ENCODE peak calls at places on chromosomes 3 and 15, in six cellular contexts. K is PC-3, E is endothelial cell of umbilical vein, U is neural progenitor cell, C is GM23248, P is fibroblast of lung. V is an unnamed sample.

GRCh38 chr3:114119776-114120175 is 59.1 kb downstream of the DRD3 start:
- DNase-seq in E (peak), U (no peak), K (no peak), P (no peak), C (no peak), V (no peak)

GRCh38 chr3:195909294-195909644 is 918 bp upstream of the TNK2 start:
- DNase-seq in K (peak), C (peak), P (no peak), E (peak), U (peak), V (no peak)

GRCh38 chr3:118740722-118741290 is 293.8 kb downstream of the IGSF11 start:
- DNase-seq in E (no peak), P (no peak), U (no peak), C (no peak), K (no peak), V (no peak)

GRCh38 chr15:101107625-101108457 is 144.0 kb downstream of the CHSY1 start:
- DNase-seq in U (no peak), C (no peak), E (no peak), P (no peak), K (no peak), V (no peak)

GRCh38 chr3:42660898-42661297 is 7.4 kb downstream of the ZBTB47 start:
- DNase-seq in C (no peak), K (no peak), E (no peak), U (no peak), P (no peak), V (no peak)

GRCh38 chr3:133730993-133731392 is 15.2 kb upstream of the TF start:
- DNase-seq in E (no peak), P (no peak), U (no peak), C (no peak), K (no peak), V (no peak)

GRCh38 chr3:57065588-57065987 is 5.1 kb downstream of the SPATA12 start:
- DNase-seq in C (peak), P (no peak), U (no peak), K (peak), E (no peak), V (no peak)

GRCh38 chr3:32575451-32575850 is 4.8 kb upstream of the DYNC1LI1 start:
- DNase-seq in K (no peak), C (peak), E (no peak), P (peak), U (no peak), V (no peak)

GRCh38 chr3:64368163-64369025 is 143.1 kb upstream of the PRICKLE2 start:
- DNase-seq in U (no peak), E (no peak), C (no peak), P (no peak), K (no peak), V (no peak)

GRCh38 chr3:23895181-23895580 is 21.6 kb downstream of the NKIRAS1 start:
- DNase-seq in C (no peak), U (no peak), P (no peak), K (no peak), E (no peak), V (no peak)

GRCh38 chr3:33482126-33482525 is 41.9 kb upstream of the UBP1 start:
- DNase-seq in K (no peak), U (no peak), E (peak), C (peak), P (peak), V (no peak)

GRCh38 chr15:25375557-25375956 is 63.3 kb downstream of the UBE3A start:
- DNase-seq in K (no peak), C (no peak), U (no peak), P (peak), E (peak), V (no peak)

GRCh38 chr15:38671675-38672141 is 107.1 kb upstream of the RASGRP1 start:
- DNase-seq in U (no peak), E (no peak), P (no peak), K (no peak), C (peak), V (no peak)

GRCh38 chr15:37096878-37097568 is 3.3 kb downstream of the MEIS2 start:
- DNase-seq in C (peak), K (no peak), E (peak), U (peak), P (peak), V (no peak)

GRCh38 chr15:85886345-85886935 is 91.7 kb upstream of the KLHL25 start:
- DNase-seq in K (no peak), E (no peak), P (no peak), U (no peak), C (no peak), V (no peak)

GRCh38 chr15:69469467-69470191 is 17.0 kb downstream of the RPLP1 start:
- DNase-seq in P (no peak), K (no peak), E (no peak), C (peak), U (no peak), V (no peak)

GRCh38 chr3:15649831-15650230 is 48.3 kb downstream of the BTD start:
- DNase-seq in P (no peak), K (no peak), C (no peak), E (no peak), U (no peak), V (no peak)

GRCh38 chr3:104244680-104245079 is 1122.0 kb upstream of the ALCAM start:
- DNase-seq in C (no peak), U (no peak), P (no peak), K (no peak), E (no peak), V (no peak)

GRCh38 chr15:52493968-52494367 is 34.7 kb downstream of the MYO5A start:
- DNase-seq in K (peak), U (no peak), C (peak), E (peak), P (no peak), V (no peak)

GRCh38 chr3:186044973-186045372 is 63.9 kb downstream of the ETV5 start:
- DNase-seq in K (no peak), P (peak), E (peak), C (no peak), U (peak), V (no peak)

GRCh38 chr3:4950948-4951347 is 28.3 kb upstream of the BHLHE40 start:
- DNase-seq in C (no peak), K (peak), E (no peak), P (no peak), U (no peak), V (no peak)

GRCh38 chr15:93311620-93312019 is 222.6 kb upstream of the RGMA start:
- DNase-seq in P (no peak), E (no peak), C (no peak), K (no peak), U (no peak), V (no peak)

GRCh38 chr15:34987982-34988873 is at the start of gene ZNF770:
- DNase-seq in U (peak), E (peak), K (peak), P (peak), C (peak), V (peak)

GRCh38 chr15:70447927-70448698 is 315.2 kb downstream of the UACA start:
- DNase-seq in C (no peak), U (no peak), P (no peak), E (no peak), K (no peak), V (peak)

GRCh38 chr3:114212646-114213045 is 24.7 kb downstream of the ZNF80 start:
- DNase-seq in K (no peak), C (peak), P (no peak), E (no peak), U (no peak), V (no peak)

GRCh38 chr3:27737091-27737490 is 15.0 kb upstream of the EOMES start:
- DNase-seq in C (no peak), K (no peak), E (no peak), U (no peak), P (no peak), V (no peak)

GRCh38 chr15:88258021-88258641 is 1.6 kb upstream of the NTRK3 start:
- DNase-seq in K (no peak), P (no peak), E (no peak), C (peak), U (peak), V (no peak)

GRCh38 chr3:8205876-8206275 is 295.7 kb upstream of the LMCD1 start:
- DNase-seq in K (no peak), U (no peak), P (no peak), C (peak), E (no peak), V (no peak)

GRCh38 chr3:8201886-8202285 is 299.7 kb upstream of the LMCD1 start:
- DNase-seq in K (peak), P (peak), U (peak), C (peak), E (no peak), V (no peak)

GRCh38 chr3:8201011-8201410 is 300.6 kb upstream of the LMCD1 start:
- DNase-seq in K (no peak), P (no peak), U (no peak), C (no peak), E (no peak), V (no peak)

GRCh38 chr3:8210752-8211405 is 290.7 kb upstream of the LMCD1 start:
- DNase-seq in C (peak), K (peak), P (peak), E (no peak), U (no peak), V (no peak)

DNA sequence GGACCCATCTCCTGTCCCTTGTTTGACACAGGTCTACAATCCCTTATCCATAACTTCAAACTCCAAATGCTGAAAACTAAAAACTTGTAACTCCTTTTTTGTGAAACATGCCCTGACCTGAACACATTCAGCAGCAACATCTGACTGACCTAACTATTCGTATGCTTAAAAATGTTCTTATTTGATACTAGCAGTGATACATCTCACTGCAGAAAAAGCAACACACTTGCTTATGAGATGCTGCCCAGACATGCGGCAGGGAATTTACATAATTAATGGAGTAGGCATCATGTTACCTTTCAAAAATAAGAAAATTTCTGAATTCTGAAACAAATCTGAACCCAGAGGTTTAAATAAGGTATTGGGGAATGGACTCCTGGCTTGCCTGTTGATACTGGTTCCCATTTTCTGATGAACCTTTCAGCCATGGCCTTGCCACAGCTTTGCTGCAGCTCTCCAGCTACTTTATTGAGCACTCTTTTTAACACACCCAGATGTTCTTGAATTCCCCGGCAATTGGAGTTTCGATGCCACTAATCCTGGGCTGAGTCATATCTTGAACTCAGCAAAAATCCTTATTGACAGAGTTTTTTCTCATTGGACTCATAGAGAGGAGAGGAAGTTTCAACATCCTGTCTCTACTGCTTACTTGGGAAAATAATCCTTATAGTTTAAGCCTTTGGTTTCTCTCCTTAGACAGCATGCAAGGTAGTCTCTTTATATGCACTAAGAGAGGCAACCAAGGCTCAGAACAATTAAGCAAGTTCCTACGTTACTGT is 296.6 kb upstream of the LMCD1 start:
- DNase-seq in K (peak), E (no peak), C (peak), U (no peak), P (peak), V (no peak)
- H3K9ac ChIP-seq in K (no peak), E (no peak), C (no peak), U (no peak), P (no peak), V (no peak)

GRCh38 chr3:142779591-142779990 is 55.8 kb downstream of the TRPC1 start:
- DNase-seq in U (no peak), E (peak), C (peak), P (peak), K (peak), V (no peak)
- H3K4me3 ChIP-seq in U (no peak), E (no peak), C (no peak), P (no peak), K (no peak), V (no peak)

DNA sequence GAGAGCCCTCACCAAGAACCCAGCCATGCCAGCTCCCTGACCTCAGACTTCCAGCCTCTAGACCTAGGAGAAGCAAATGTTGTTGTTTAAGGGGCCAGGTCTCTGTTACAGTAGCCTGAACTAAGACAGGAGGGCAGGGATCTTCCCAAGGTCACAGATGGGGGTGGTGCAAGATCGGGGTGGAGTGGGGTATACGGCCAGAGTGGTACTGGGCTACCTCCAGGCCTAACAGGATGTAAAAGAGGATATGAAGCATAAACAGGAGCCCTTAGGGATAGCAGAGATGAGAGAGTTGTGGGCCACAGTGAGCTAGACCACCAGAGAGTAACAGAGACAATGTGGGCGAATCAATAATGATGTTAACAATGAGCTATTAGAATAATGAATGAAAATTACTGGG is 82.9 kb downstream of the TOP2B start:
- DNase-seq in E (no peak), U (no peak), P (no peak), K (no peak), C (no peak), V (no peak)
- TF ChIP-seq EZH2 in E (no peak), U (no peak), P (no peak), K (no peak), C (no peak), V (no peak)

GRCh38 chr15:63556246-63556645 is 40.9 kb upstream of the FBXL22 start:
- DNase-seq in P (no peak), C (no peak), E (no peak), U (no peak), K (no peak), V (no peak)

GRCh38 chr15:63555520-63555919 is 41.7 kb upstream of the FBXL22 start:
- DNase-seq in C (no peak), E (no peak), P (no peak), K (no peak), U (no peak), V (no peak)

GRCh38 chr15:63554337-63554927 is 42.8 kb upstream of the FBXL22 start:
- DNase-seq in K (no peak), E (no peak), P (peak), C (peak), U (no peak), V (no peak)

GRCh38 chr15:63551400-63551799 is 45.8 kb upstream of the FBXL22 start:
- DNase-seq in U (no peak), K (peak), C (peak), E (peak), P (peak), V (no peak)

DNA sequence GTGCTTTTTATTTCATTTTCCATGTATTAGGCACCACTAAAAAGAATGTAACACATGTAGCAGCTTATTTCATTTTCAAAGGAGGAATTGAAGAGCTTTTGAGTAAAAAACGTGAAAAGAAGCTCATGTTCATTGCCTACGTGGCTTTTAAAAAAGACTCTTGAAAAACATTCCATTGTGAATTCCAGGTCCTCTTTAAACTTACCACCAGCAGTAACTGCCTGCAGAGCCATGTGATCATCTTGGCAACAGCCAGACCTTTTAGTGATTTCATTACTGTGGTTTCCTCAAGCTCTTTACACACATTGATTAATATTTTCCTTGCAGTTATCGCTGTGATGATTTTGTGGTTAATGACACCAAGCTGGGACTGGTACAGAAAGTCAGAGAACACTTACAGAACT is 43.8 kb upstream of the FBXL22 start:
- DNase-seq in C (peak), P (peak), U (no peak), E (peak), K (peak), V (no peak)
- H3K9ac ChIP-seq in C (peak), P (peak), U (no peak), E (peak), K (no peak), V (no peak)

GRCh38 chr3:149969945-149970715 is 565 bp downstream of the PFN2 start:
- DNase-seq in U (peak), C (peak), E (peak), K (peak), P (peak), V (no peak)

GRCh38 chr3:149969110-149969944 is 1.4 kb downstream of the PFN2 start:
- DNase-seq in C (peak), U (peak), P (peak), E (peak), K (peak), V (no peak)

GRCh38 chr3:149967067-149967685 is 3.5 kb downstream of the PFN2 start:
- DNase-seq in P (peak), C (peak), K (peak), E (peak), U (peak), V (no peak)

GRCh38 chr3:149970716-149971402 is at the start of gene PFN2:
- DNase-seq in U (peak), E (peak), K (peak), C (peak), P (peak), V (peak)

GRCh38 chr3:149968216-149968615 is 2.5 kb downstream of the PFN2 start:
- DNase-seq in E (no peak), C (peak), K (peak), U (peak), P (peak), V (no peak)
- H3K4me3 ChIP-seq in E (peak), C (peak), K (peak), U (peak), P (peak), V (no peak)

GRCh38 chr3:160376681-160377080 is 22.3 kb downstream of the IFT80 start:
- DNase-seq in U (no peak), P (no peak), C (peak), E (no peak), K (peak), V (no peak)

GRCh38 chr3:160373655-160374054 is 25.4 kb downstream of the IFT80 start:
- DNase-seq in E (no peak), P (no peak), K (no peak), U (no peak), C (no peak), V (no peak)

GRCh38 chr3:160372780-160373179 is 26.2 kb downstream of the IFT80 start:
- DNase-seq in P (peak), K (peak), E (no peak), U (no peak), C (peak), V (no peak)

GRCh38 chr3:160374925-160375324 is 24.1 kb downstream of the IFT80 start:
- DNase-seq in K (peak), E (no peak), U (no peak), C (no peak), P (no peak), V (no peak)

DNA sequence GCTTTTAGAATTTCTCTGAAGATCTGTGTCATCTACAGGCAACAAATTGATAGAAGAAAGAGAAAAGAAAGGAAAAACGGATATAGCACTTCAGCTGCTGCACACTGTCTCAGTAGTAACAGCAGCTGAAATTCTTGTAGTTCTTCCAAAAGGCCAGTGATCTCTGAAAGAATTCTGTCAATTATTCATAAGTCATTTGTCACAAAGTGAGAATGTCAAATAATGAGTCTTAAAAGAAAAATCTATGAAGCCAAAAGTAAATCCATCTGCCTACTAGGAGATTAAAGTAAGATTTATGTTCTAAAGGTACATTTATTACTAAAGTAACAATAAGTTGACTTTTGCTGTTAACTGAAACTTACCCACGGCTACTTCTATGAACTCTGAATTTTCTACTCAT is 24.6 kb downstream of the IFT80 start:
- DNase-seq in E (no peak), U (no peak), K (peak), P (no peak), C (peak), V (no peak)
- TF ChIP-seq EZH2 in E (no peak), U (no peak), K (no peak), P (no peak), C (no peak), V (no peak)

DNA sequence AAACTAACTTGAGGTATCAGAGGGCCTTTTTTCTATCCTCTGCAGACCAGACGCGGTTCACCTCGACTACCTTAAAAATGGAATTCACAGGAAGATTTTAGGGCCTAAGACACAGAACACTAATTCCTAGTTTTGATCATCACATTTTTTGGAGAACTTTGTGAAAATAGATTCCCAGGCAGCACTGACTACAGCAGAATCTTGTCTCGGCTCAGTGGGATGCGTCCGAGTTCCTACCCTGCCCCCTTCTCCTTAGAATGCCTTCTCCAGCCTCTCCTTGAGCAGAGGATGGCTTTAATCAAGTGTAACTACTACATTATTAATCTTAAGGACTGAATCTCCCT is 393 bp upstream of the TERC start:
- DNase-seq in K (no peak), U (no peak), P (no peak), E (no peak), C (no peak), V (no peak)
- H3K9ac ChIP-seq in K (peak), U (no peak), P (no peak), E (no peak), C (peak), V (peak)